ENCODE peak calls at places on chromosome 12, in ten cellular contexts. S is RWPE2, R is AG09309, F is fibroblast of pulmonary artery, G is choroid plexus epithelial cell, T is brain microvascular endothelial cell, M is AG04449, A is Panc1, L is ascending aorta, N is epithelial cell of esophagus. D is an unnamed sample.
A peak's percentile ranks its signal among the peaks of the same experiment; 100 is the strongest.

GRCh38 chr12:45633733-45634132 is 95.8 kb upstream of the ARID2 start:
- DNase-seq in G (no peak), R (no peak), L (no peak), A (no peak), T (no peak), N (no peak), M (no peak), S (no peak), F (no peak), D (no peak)

GRCh38 chr12:128606040-128606439 is 217.7 kb downstream of the SLC15A4 start:
- DNase-seq in R (no peak), A (no peak), N (no peak), L (no peak), T (peak; percentile 2), G (peak; percentile 58), S (no peak), F (no peak), M (no peak), D (peak; percentile 57)

GRCh38 chr12:127108360-127109215 is 1158.4 kb upstream of the TMEM132C start:
- DNase-seq in S (no peak), N (peak; percentile 76), R (peak; percentile 24), T (peak; percentile 76), F (peak; percentile 64), G (peak; percentile 78), A (no peak), L (no peak), M (no peak), D (peak; percentile 63)

GRCh38 chr12:59874781-59875180 is 279.0 kb downstream of the SLC16A7 start:
- DNase-seq in F (no peak), G (peak; percentile 1), A (no peak), S (no peak), R (no peak), T (no peak), M (no peak), N (no peak), L (no peak), D (no peak)

GRCh38 chr12:112850343-112850742 is 56.4 kb upstream of the OAS1 start:
- DNase-seq in M (no peak), N (no peak), G (no peak), F (no peak), R (no peak), S (no peak), L (no peak), A (no peak), T (no peak), D (no peak)

GRCh38 chr12:50572275-50572674 is 67.5 kb downstream of the DIP2B start:
- DNase-seq in L (no peak), F (peak; percentile 94), G (peak; percentile 94), N (peak; percentile 87), T (peak; percentile 35), R (peak; percentile 85), M (peak; percentile 72), A (no peak), S (no peak), D (peak; percentile 58)

GRCh38 chr12:58262796-58263195 is 321.4 kb downstream of the ATP23 start:
- DNase-seq in N (peak; percentile 79), L (no peak), M (no peak), S (no peak), G (no peak), A (no peak), F (no peak), T (no peak), R (no peak), D (no peak)

GRCh38 chr12:46944104-46944503 is 118.3 kb upstream of the SLC38A4 start:
- DNase-seq in M (no peak), R (peak; percentile 41), L (no peak), S (no peak), A (no peak), T (peak; percentile 63), F (peak; percentile 73), G (peak; percentile 89), N (peak; percentile 85), D (peak; percentile 59)

GRCh38 chr12:120856980-120857379 is 47.2 kb downstream of the SPPL3 start:
- DNase-seq in G (no peak), L (no peak), F (no peak), T (no peak), M (no peak), S (no peak), N (peak; percentile 41), A (no peak), R (no peak), D (no peak)

GRCh38 chr12:9651265-9651729 is 18.2 kb upstream of the CLEC2D start:
- DNase-seq in T (peak; percentile 43), L (no peak), R (peak; percentile 62), F (peak; percentile 66), N (peak; percentile 53), G (peak; percentile 52), S (no peak), A (no peak), M (peak; percentile 46), D (peak; percentile 75)

GRCh38 chr12:89801284-89801683 is 92.6 kb upstream of the ATP2B1 start:
- DNase-seq in L (no peak), T (no peak), G (no peak), R (no peak), S (no peak), A (no peak), M (no peak), N (no peak), F (no peak), D (no peak)

GRCh38 chr12:9760699-9761406 is at the start of gene CD69:
- DNase-seq in T (no peak), S (no peak), N (no peak), M (no peak), L (no peak), R (no peak), G (peak; percentile 9), A (no peak), F (no peak), D (no peak)

DNA sequence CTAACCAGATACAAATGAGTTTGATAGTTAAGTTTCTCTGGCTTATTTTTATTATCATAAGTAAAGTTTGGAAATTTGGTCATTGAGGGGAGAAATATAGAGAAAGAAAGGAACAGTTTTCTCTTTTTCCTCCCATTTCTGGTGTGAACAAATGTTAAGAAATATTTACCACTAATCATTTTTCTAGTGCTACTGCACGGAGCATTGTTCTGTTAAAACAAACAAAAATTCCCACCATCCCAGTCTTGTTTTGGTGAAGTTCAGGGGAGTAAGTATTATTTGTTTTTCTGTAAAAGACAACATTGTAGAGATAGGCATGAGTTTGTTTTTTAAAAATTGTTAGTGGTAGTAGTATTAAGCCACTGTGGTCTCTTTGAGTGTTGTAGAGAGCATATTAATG is 135.3 kb downstream of the FGD4 start:
- DNase-seq in F (no peak), N (no peak), A (no peak), R (no peak), L (no peak), T (no peak), S (no peak), G (no peak), M (no peak), D (no peak)
- H3K4me3 ChIP-seq in F (peak overlapping the region; percentile 60), N (no peak overlapping the region), A (no peak overlapping the region), R (peak overlapping the region; percentile 35), L (peak overlapping the region; percentile 48), T (peak overlapping the region; percentile 55), S (no peak overlapping the region), G (peak overlapping the region; percentile 61), M (peak overlapping the region; percentile 58), D (peak overlapping the region; percentile 50)

GRCh38 chr12:27970981-27971489 is 1.5 kb downstream of the PTHLH start:
- DNase-seq in A (no peak), S (no peak), F (no peak), T (no peak), L (no peak), M (no peak), N (peak; percentile 81), G (peak; percentile 18), R (no peak), D (peak; percentile 19)

GRCh38 chr12:27971606-27972005 is 927 bp downstream of the PTHLH start:
- DNase-seq in S (no peak), F (no peak), R (no peak), G (peak; percentile 19), A (no peak), M (no peak), L (no peak), N (no peak), T (no peak), D (no peak)

GRCh38 chr12:27970391-27970980 is 2.0 kb downstream of the PTHLH start:
- DNase-seq in R (no peak), L (no peak), G (peak; percentile 56), M (no peak), N (peak; percentile 81), A (no peak), T (no peak), S (no peak), F (no peak), D (peak; percentile 43)

GRCh38 chr12:27969011-27969900 is 3.3 kb downstream of the PTHLH start:
- DNase-seq in R (no peak), F (no peak), G (peak; percentile 51), L (no peak), A (no peak), S (no peak), M (no peak), N (peak; percentile 47), T (no peak), D (peak; percentile 28)

DNA sequence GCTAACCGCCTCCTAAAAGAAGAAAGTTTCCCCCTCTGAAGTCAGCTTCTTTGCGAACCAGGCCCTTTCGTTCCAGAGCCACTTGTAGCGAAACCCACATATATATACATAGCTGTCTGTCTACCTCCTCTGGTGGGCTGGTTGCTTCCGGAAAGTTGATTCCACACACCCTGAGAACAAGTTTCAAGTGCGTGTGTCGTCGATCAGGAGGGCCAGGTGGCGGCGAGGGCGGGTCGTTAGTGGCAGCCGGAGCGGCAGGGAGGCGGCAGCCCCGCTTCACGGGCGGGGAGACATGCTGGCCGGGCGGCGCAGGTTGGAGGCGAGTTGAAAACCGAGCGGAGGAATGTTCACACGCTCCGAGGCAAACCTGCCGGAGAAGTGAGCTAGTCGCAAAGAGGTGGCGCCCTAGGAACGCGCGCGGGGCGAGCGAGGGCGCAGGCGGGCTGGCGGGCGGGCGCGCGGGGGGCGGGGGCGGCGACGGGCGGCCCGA is 2.6 kb downstream of the PTHLH start:
- DNase-seq in S (peak; percentile 68), F (peak; percentile 61), L (no peak), G (peak; percentile 55), M (no peak), T (no peak), N (peak; percentile 90), A (no peak), R (no peak), D (peak; percentile 57)
- TF ChIP-seq CTCF in S (peak; percentile 33), F (no peak), L (no peak), G (no peak), M (peak; percentile 20), T (peak; percentile 3), N (no peak), A (peak; percentile 86), R (peak; percentile 24), D (no peak)

DNA sequence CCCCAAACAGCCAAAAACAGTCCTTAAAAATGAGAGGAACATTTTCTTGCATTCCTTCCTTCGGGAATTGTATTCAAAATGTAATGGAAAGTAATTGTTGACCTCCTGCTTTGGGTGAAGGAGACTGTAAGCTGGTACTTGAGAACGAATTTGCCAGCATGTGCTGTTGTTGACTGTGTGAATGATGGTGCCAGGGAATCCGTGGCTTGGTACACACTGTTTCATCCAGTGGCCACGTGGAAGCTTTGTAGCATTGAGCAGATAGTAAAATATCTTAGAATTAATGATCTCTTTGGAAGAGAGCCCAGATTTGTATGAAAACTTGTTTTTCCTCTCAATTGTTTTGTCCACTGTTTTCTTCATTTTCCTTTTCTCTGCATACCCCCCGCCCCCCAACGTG is 1.7 kb downstream of the ASCL4 start:
- DNase-seq in M (no peak), N (no peak), F (no peak), R (no peak), L (no peak), S (no peak), A (no peak), G (no peak), T (no peak), D (no peak)
- H3K4me3 ChIP-seq in M (no peak overlapping the region), N (no peak overlapping the region), F (no peak overlapping the region), R (no peak overlapping the region), L (no peak overlapping the region), S (no peak overlapping the region), A (no peak overlapping the region), G (no peak overlapping the region), T (no peak overlapping the region), D (no peak overlapping the region)

GRCh38 chr12:64587447-64587846 is 22.8 kb upstream of the RASSF3 start:
- DNase-seq in S (no peak), N (peak; percentile 4), F (no peak), G (no peak), M (no peak), R (no peak), T (no peak), L (no peak), A (no peak), D (no peak)
- TF ChIP-seq CTCF in S (no peak), N (no peak), F (no peak), G (no peak), M (no peak), R (no peak), T (no peak), L (no peak), A (peak; percentile 29), D (no peak)